ENCODE peak calls at places on chromosome 15, in six cellular contexts. D is right lobe of liver, G is esophagus muscularis mucosa, S is IMR-90, H is transverse colon, T is GM23248. N is an unnamed sample. For H3K27me3, the result is how much of the 10 kb centered on the place peaks cover.

GRCh38 chr15:78988361-78988911 is 43.6 kb upstream of the CTSH start:
- DNase-seq in D (peak), G (peak), S (peak), H (peak), T (peak), N (peak)

GRCh38 chr15:98649621-98649995 is 1.3 kb downstream of the IGF1R start:
- DNase-seq in D (peak), G (no peak), S (no peak), H (peak), T (peak), N (peak)

GRCh38 chr15:78162038-78162437 is 12.9 kb downstream of the IDH3A start:
- DNase-seq in D (no peak), G (no peak), S (no peak), H (no peak), T (no peak), N (no peak)

GRCh38 chr15:80660114-80660513 is 35.0 kb upstream of the ABHD17C start:
- DNase-seq in D (no peak), G (no peak), S (peak), H (peak), T (peak), N (no peak)

GRCh38 chr15:47066386-47066785 is 650.9 kb upstream of the SEMA6D start:
- DNase-seq in D (no peak), G (no peak), S (no peak), H (no peak), T (no peak), N (no peak)

GRCh38 chr15:97968380-97968779 is 7.9 kb downstream of the ARRDC4 start:
- DNase-seq in D (no peak), G (no peak), S (peak), H (no peak), T (peak), N (peak)

GRCh38 chr15:80584561-80584964 is 110.5 kb upstream of the ABHD17C start:
- DNase-seq in D (peak), G (no peak), S (no peak), H (no peak), T (no peak), N (no peak)

GRCh38 chr15:55151621-55152020 is 45.1 kb downstream of the RSL24D1 start:
- DNase-seq in D (no peak), G (no peak), S (no peak), H (no peak), T (no peak), N (no peak)

GRCh38 chr15:79981861-79982455 is 11.0 kb upstream of the BCL2A1 start:
- DNase-seq in D (no peak), G (no peak), S (no peak), H (no peak), T (no peak), N (no peak)

GRCh38 chr15:97893988-97894387 is 66.5 kb upstream of the ARRDC4 start:
- DNase-seq in D (no peak), G (no peak), S (no peak), H (no peak), T (no peak), N (no peak)

GRCh38 chr15:101044625-101045235 is 125.6 kb downstream of the LRRK1 start:
- DNase-seq in D (no peak), G (peak), S (no peak), H (peak), T (no peak), N (peak)

GRCh38 chr15:91228391-91228790 is 128.3 kb downstream of the SV2B start:
- DNase-seq in D (no peak), G (no peak), S (no peak), H (no peak), T (no peak), N (no peak)

GRCh38 chr15:43911235-43911661 is 84.4 kb downstream of the WDR76 start:
- DNase-seq in D (no peak), G (no peak), S (peak), H (no peak), T (peak), N (peak)

GRCh38 chr15:57035664-57036063 is 117.2 kb downstream of the TCF12 start:
- DNase-seq in D (no peak), G (no peak), S (no peak), H (no peak), T (no peak), N (no peak)

GRCh38 chr15:25171856-25172687 is 217.3 kb downstream of the SNRPN start:
- DNase-seq in D (peak), G (peak), S (no peak), H (no peak), T (no peak), N (no peak)

GRCh38 chr15:67510597-67511225 is 10.2 kb upstream of the C15orf61 start:
- DNase-seq in D (no peak), G (no peak), S (peak), H (no peak), T (peak), N (peak)

GRCh38 chr15:66573719-66574641 is 8.2 kb upstream of the LCTL start:
- DNase-seq in D (no peak), G (no peak), S (peak), H (no peak), T (peak), N (no peak)

GRCh38 chr15:95087253-95087609 is 855.9 kb downstream of the MCTP2 start:
- DNase-seq in D (no peak), G (no peak), S (peak), H (no peak), T (no peak), N (no peak)

GRCh38 chr15:72117448-72117697 is 577 bp downstream of the MYO9A start:
- DNase-seq in D (peak), G (peak), S (peak), H (peak), T (peak), N (no peak)

GRCh38 chr15:58525926-58526538 is 94.2 kb downstream of the LIPC start:
- DNase-seq in D (no peak), G (no peak), S (no peak), H (no peak), T (peak), N (no peak)

GRCh38 chr15:36595625-36596024 is 16.2 kb downstream of the CDIN1 start:
- DNase-seq in D (no peak), G (no peak), S (no peak), H (no peak), T (no peak), N (no peak)

GRCh38 chr15:65264877-65265430 is 21.7 kb downstream of the PARP16 start:
- DNase-seq in D (no peak), G (no peak), S (peak), H (no peak), T (no peak), N (no peak)

GRCh38 chr15:29089731-29090616 is 179.6 kb downstream of the NSMCE3 start:
- DNase-seq in D (no peak), G (no peak), S (peak), H (no peak), T (no peak), N (peak)

DNA sequence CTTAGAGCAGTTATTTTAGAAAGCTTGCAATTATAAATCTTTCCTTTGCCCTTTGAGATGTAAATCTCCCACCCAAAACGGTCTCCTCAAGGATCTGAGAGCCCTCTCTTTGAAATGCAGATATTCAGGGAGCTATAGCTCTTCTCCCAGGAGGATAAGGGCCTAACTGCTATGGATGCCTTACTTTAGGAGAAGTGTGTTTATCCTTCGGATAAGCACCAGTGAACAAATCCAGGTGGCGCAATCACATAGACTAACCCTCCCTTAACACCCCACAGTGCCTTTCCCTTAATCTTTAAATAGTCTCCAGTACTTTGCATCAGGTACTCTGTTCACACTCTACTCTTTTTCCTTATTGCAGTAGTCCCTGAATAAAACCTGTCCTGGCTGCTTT is 14.9 kb upstream of the CA12 start:
- DNase-seq in D (no peak), G (no peak), S (peak), H (peak), T (no peak), N (no peak)
- H3K27ac ChIP-seq in D (no peak), G (no peak), S (no peak), H (peak), T (no peak), N (no peak)

DNA sequence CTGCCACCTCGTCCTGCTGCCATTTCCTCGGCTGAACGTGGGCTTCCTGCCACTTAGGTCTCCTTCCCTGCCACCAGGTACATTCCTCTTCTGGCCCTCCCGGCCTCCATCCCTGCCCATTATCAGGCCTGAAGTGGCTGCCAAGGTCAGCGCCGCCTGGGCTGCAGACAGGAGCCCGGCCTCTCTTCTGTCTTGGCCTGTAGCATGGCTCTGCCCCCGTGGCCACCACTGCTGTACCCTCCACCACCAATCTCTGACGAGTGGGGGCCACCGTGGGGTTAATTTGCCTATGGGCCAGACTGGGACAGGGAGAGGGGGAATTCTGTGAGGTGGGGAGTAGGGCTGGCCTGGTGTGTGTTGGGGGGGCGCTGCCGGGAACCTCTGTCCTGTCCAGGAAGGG is 2.0 kb upstream of the BAHD1 start:
- DNase-seq in D (no peak), G (no peak), S (no peak), H (no peak), T (no peak), N (no peak)
- H3K27me3 ChIP-seq in D (under half), G (under half), S (half or more), H (under half), T (under half), N (under half)

DNA sequence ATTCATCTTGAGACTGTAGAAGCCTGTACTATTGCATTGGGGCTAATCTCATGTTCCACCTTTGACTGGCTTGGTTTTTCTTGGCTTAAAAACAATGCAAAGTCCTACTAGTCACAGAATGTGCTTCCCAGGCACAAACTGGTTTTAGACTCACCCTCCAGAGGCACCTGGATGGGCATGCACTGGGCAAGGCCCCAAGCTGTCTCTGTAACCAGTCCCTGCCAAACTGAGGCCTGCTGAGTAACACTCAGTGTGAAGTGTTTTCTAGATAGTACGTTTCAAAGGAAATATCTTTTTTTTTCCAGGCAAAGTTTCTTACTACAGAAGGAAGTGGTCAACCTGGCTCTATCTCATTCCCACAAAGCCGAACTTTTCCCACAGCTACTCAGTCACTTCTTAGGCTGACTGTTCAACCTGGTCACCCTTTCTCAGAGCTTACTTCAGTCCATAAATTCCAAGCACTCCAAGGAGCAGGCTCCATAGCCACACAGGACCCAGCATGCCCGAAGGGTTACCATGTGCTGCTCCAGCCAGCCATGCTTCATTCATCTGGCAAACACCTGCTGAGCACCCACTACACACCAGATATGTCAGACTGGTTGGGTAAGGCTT is 57.4 kb downstream of the NPTN start:
- DNase-seq in D (no peak), G (no peak), S (peak), H (no peak), T (no peak), N (no peak)
- H3K27ac ChIP-seq in D (no peak), G (peak), S (no peak), H (no peak), T (no peak), N (no peak)

GRCh38 chr15:83853232-83853631 is 199.3 kb downstream of the ADAMTSL3 start:
- DNase-seq in D (no peak), G (no peak), S (no peak), H (no peak), T (no peak), N (no peak)

GRCh38 chr15:83850846-83851245 is 196.9 kb downstream of the ADAMTSL3 start:
- DNase-seq in D (no peak), G (no peak), S (no peak), H (no peak), T (no peak), N (no peak)

GRCh38 chr15:83854950-83855707 is 201.2 kb downstream of the ADAMTSL3 start:
- DNase-seq in D (no peak), G (no peak), S (peak), H (no peak), T (no peak), N (no peak)

GRCh38 chr15:83855956-83856355 is 202.0 kb downstream of the ADAMTSL3 start:
- DNase-seq in D (no peak), G (no peak), S (no peak), H (no peak), T (peak), N (no peak)

DNA sequence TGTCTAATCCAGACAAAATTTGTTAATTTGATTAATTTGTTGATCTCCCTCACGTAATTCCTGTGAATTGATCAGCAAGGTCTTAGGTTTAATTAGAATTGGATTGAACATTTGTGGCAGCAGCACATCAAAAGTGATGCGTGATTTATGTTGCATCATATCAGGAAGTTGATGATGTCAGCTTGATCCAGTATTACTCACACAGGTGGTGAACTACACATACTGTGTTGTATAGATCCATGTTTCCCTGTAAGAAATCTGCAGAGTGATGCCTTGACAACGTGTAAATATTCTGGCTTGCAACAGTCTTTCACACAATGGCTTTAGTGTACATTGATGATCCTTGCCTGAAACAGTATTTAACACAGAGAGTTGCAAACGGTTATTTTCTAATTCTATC is 200.4 kb downstream of the ADAMTSL3 start:
- DNase-seq in D (no peak), G (no peak), S (peak), H (no peak), T (no peak), N (no peak)
- H3K27me3 ChIP-seq in D (under half), G (under half), S (under half), H (under half), T (under half), N (under half)

GRCh38 chr15:40696228-40696627 is 1.3 kb downstream of the RAD51 start:
- DNase-seq in D (no peak), G (no peak), S (no peak), H (no peak), T (peak), N (no peak)

GRCh38 chr15:40694706-40695468 is at the start of gene RAD51:
- DNase-seq in D (peak), G (peak), S (peak), H (peak), T (peak), N (peak)

GRCh38 chr15:40693904-40694705 is 869 bp upstream of the RAD51 start:
- DNase-seq in D (no peak), G (no peak), S (no peak), H (no peak), T (peak), N (no peak)

GRCh38 chr15:40697916-40698315 is 2.9 kb downstream of the RAD51 start:
- DNase-seq in D (no peak), G (no peak), S (no peak), H (no peak), T (no peak), N (no peak)

GRCh38 chr15:40695469-40695910 is 516 bp downstream of the RAD51 start:
- DNase-seq in D (no peak), G (no peak), S (peak), H (no peak), T (peak), N (peak)
- H3K27ac ChIP-seq in D (no peak), G (peak), S (peak), H (peak), T (peak), N (peak)

N was measured in SJSA1.